ENCODE peak calls at places on chromosomes 2 and 18, in eight cellular contexts. T is iPS-NIHi11; F is ELR; J is T-helper 9 cell; I is brain microvascular endothelial cell; Q is astrocyte of the spinal cord; W is natural killer cell treated with Interleukin-12 subunit alpha and Interleukin-12 subunit beta and Interleukin-15 and Interleukin-18, amount 100 ng/mL, for 72 hours; K is naive thymus-derived CD4-positive, alpha-beta T cell. M is an unnamed sample.

GRCh38 chr2:97858442-97858841 is 137.3 kb downstream of the TMEM131 start:
- DNase-seq in T (peak), F (no peak), J (no peak), I (no peak), Q (no peak), W (no peak), K (no peak), M (no peak)

GRCh38 chr2:154992826-154993225 is 294.3 kb downstream of the KCNJ3 start:
- DNase-seq in T (no peak), F (no peak), J (no peak), I (no peak), Q (no peak), W (no peak), K (no peak), M (no peak)

GRCh38 chr2:223093436-223093839 is 41.4 kb downstream of the KCNE4 start:
- DNase-seq in T (no peak), F (peak), J (no peak), I (peak), Q (peak), W (no peak), K (no peak), M (no peak)

GRCh38 chr2:225008935-225009334 is 33.3 kb downstream of the DOCK10 start:
- DNase-seq in T (peak), F (peak), J (no peak), I (no peak), Q (no peak), W (no peak), K (no peak), M (no peak)

GRCh38 chr2:26692814-26693286 is 328 bp downstream of the KCNK3 start:
- DNase-seq in T (peak), F (peak), J (no peak), I (no peak), Q (peak), W (no peak), K (no peak), M (no peak)

GRCh38 chr2:46645681-46646162 is 166.4 kb downstream of the TMEM247 start:
- DNase-seq in T (no peak), F (peak), J (no peak), I (peak), Q (peak), W (no peak), K (no peak), M (no peak)

GRCh38 chr2:70984576-70985282 is 6.3 kb downstream of the ANKRD53 start:
- DNase-seq in T (peak), F (peak), J (peak), I (no peak), Q (peak), W (peak), K (peak), M (no peak)

GRCh38 chr2:68811364-68811763 is 59.8 kb downstream of the BMP10 start:
- DNase-seq in T (no peak), F (peak), J (no peak), I (no peak), Q (no peak), W (no peak), K (no peak), M (no peak)

GRCh38 chr2:106232633-106233032 is 38.5 kb upstream of the UXS1 start:
- DNase-seq in T (no peak), F (no peak), J (no peak), I (no peak), Q (no peak), W (no peak), K (no peak), M (no peak)

GRCh38 chr18:37668971-37669747 is 103.6 kb upstream of the CELF4 start:
- DNase-seq in T (peak), F (no peak), J (no peak), I (no peak), Q (no peak), W (no peak), K (no peak), M (no peak)

GRCh38 chr2:25332571-25332970 is 9.2 kb downstream of the DNMT3A start:
- DNase-seq in T (no peak), F (no peak), J (no peak), I (no peak), Q (no peak), W (no peak), K (no peak), M (no peak)

GRCh38 chr2:43636616-43637015 is 444 bp upstream of the PLEKHH2 start:
- DNase-seq in T (no peak), F (no peak), J (peak), I (no peak), Q (no peak), W (no peak), K (no peak), M (no peak)

GRCh38 chr2:134142903-134143302 is 111.0 kb upstream of the MGAT5 start:
- DNase-seq in T (no peak), F (peak), J (no peak), I (peak), Q (peak), W (no peak), K (no peak), M (no peak)

GRCh38 chr18:74402806-74403433 is 54.2 kb downstream of the DIPK1C start:
- DNase-seq in T (no peak), F (no peak), J (no peak), I (no peak), Q (no peak), W (no peak), K (no peak), M (no peak)

GRCh38 chr2:195612515-195613495 is 44.2 kb upstream of the SLC39A10 start:
- DNase-seq in T (peak), F (peak), J (no peak), I (peak), Q (peak), W (no peak), K (no peak), M (peak)

GRCh38 chr2:142997254-142997653 is 119.8 kb downstream of the KYNU start:
- DNase-seq in T (no peak), F (no peak), J (no peak), I (no peak), Q (peak), W (no peak), K (no peak), M (no peak)

GRCh38 chr18:58176915-58177717 is 133.1 kb downstream of the NEDD4L start:
- DNase-seq in T (no peak), F (peak), J (no peak), I (peak), Q (peak), W (no peak), K (no peak), M (peak)

GRCh38 chr2:176188969-176189665 is 649 bp downstream of the HOXD1 start:
- DNase-seq in T (peak), F (no peak), J (no peak), I (no peak), Q (no peak), W (no peak), K (no peak), M (no peak)

GRCh38 chr18:60172030-60172429 is 200.5 kb downstream of the MC4R start:
- DNase-seq in T (no peak), F (no peak), J (no peak), I (no peak), Q (no peak), W (no peak), K (no peak), M (no peak)

GRCh38 chr2:61272421-61273070 is 110.6 kb downstream of the C2orf74 start:
- DNase-seq in T (no peak), F (peak), J (no peak), I (no peak), Q (peak), W (no peak), K (no peak), M (no peak)

GRCh38 chr2:203002054-203002821 is 12.4 kb upstream of the NBEAL1 start:
- DNase-seq in T (no peak), F (no peak), J (no peak), I (no peak), Q (no peak), W (no peak), K (no peak), M (peak)

GRCh38 chr2:55163895-55164509 is 68.1 kb downstream of the CLHC1 start:
- DNase-seq in T (no peak), F (no peak), J (no peak), I (no peak), Q (no peak), W (no peak), K (no peak), M (no peak)

GRCh38 chr18:46174317-46175039 is 70.3 kb downstream of the HAUS1 start:
- DNase-seq in T (peak), F (peak), J (peak), I (peak), Q (peak), W (peak), K (peak), M (no peak)

GRCh38 chr2:129314120-129314519 is 665.3 kb upstream of the RAB6C start:
- DNase-seq in T (no peak), F (no peak), J (no peak), I (no peak), Q (no peak), W (no peak), K (no peak), M (no peak)

GRCh38 chr2:231184319-231184718 is 14.1 kb upstream of the ARMC9 start:
- DNase-seq in T (no peak), F (no peak), J (no peak), I (no peak), Q (no peak), W (no peak), K (no peak), M (no peak)

GRCh38 chr2:99697811-99698568 is 208.2 kb upstream of the REV1 start:
- DNase-seq in T (no peak), F (peak), J (no peak), I (peak), Q (peak), W (no peak), K (no peak), M (peak)

GRCh38 chr2:9463698-9464034 is 10.7 kb upstream of the IAH1 start:
- DNase-seq in T (no peak), F (peak), J (no peak), I (peak), Q (peak), W (peak), K (no peak), M (no peak)

GRCh38 chr2:149799296-149799695 is 211.7 kb upstream of the MMADHC start:
- DNase-seq in T (no peak), F (peak), J (no peak), I (no peak), Q (peak), W (no peak), K (no peak), M (peak)

GRCh38 chr2:231152800-231153557 is 28.1 kb upstream of the HTR2B start:
- DNase-seq in T (no peak), F (no peak), J (no peak), I (no peak), Q (peak), W (no peak), K (no peak), M (no peak)

M was measured in kidney epithelial cell.